ENCODE peak calls at places on chromosomes 6 and 20, in seven cellular contexts. B is BJ, V is left ventricle myocardium inferior, Y is cardiac muscle cell, D is NT2/D1, J is fibroblast of pulmonary artery, E is dorsolateral prefrontal cortex. M is an unnamed sample.

GRCh38 chr20:36455972-36456625 is 85.2 kb upstream of the MYL9 start:
- DNase-seq in J (no peak), Y (no peak), B (no peak), V (no peak), E (no peak), D (no peak), M (no peak)

GRCh38 chr6:83432626-83433025 is 1.8 kb upstream of the ME1 start:
- DNase-seq in D (no peak), J (no peak), V (no peak), B (no peak), Y (no peak), E (no peak), M (peak)

GRCh38 chr6:39280247-39280731 is 33.9 kb downstream of the KCNK17 start:
- DNase-seq in B (no peak), D (no peak), J (no peak), V (no peak), Y (no peak), E (no peak), M (peak)

GRCh38 chr6:1619106-1619665 is 9.5 kb downstream of the FOXC1 start:
- DNase-seq in Y (no peak), V (no peak), D (no peak), E (peak), J (no peak), B (no peak), M (no peak)

GRCh38 chr6:134826889-134827737 is 122.8 kb downstream of the ALDH8A1 start:
- DNase-seq in E (no peak), V (peak), B (peak), D (no peak), Y (no peak), J (peak), M (peak)

GRCh38 chr6:93210908-93211307 is 208.5 kb downstream of the EPHA7 start:
- DNase-seq in B (no peak), D (no peak), E (no peak), Y (no peak), V (no peak), J (no peak), M (no peak)

GRCh38 chr6:74410630-74411029 is 714.6 kb downstream of the CD109 start:
- DNase-seq in Y (no peak), J (no peak), D (no peak), V (no peak), B (peak), E (no peak), M (no peak)

GRCh38 chr6:5695260-5696245 is 311.2 kb downstream of the NRN1 start:
- DNase-seq in J (peak), V (no peak), E (no peak), B (peak), D (no peak), Y (no peak), M (peak)

GRCh38 chr6:154112181-154112809 is 73.3 kb downstream of the OPRM1 start:
- DNase-seq in V (no peak), Y (no peak), J (no peak), E (no peak), B (no peak), D (no peak), M (peak)

GRCh38 chr6:124463271-124463670 is 499.0 kb upstream of the RNF217 start:
- DNase-seq in B (no peak), V (no peak), D (no peak), Y (no peak), J (no peak), E (no peak), M (no peak)

GRCh38 chr20:33668087-33668790 is 1.5 kb downstream of the ACTL10 start:
- DNase-seq in V (peak), E (no peak), D (no peak), J (no peak), B (no peak), Y (peak), M (no peak)

GRCh38 chr6:138648127-138648526 is 125.4 kb upstream of the CCDC28A start:
- DNase-seq in B (no peak), V (no peak), D (no peak), J (no peak), E (no peak), Y (no peak), M (no peak)

GRCh38 chr6:138645976-138646640 is 127.5 kb upstream of the CCDC28A start:
- DNase-seq in D (no peak), B (no peak), V (no peak), E (no peak), Y (no peak), J (peak), M (no peak)

GRCh38 chr6:138643210-138643609 is 130.4 kb upstream of the CCDC28A start:
- DNase-seq in D (no peak), Y (no peak), B (no peak), E (no peak), J (no peak), V (no peak), M (no peak)

GRCh38 chr6:138651491-138651890 is 122.1 kb upstream of the CCDC28A start:
- DNase-seq in Y (no peak), D (no peak), V (no peak), B (no peak), E (no peak), J (no peak), M (no peak)

GRCh38 chr6:138647006-138647405 is 126.6 kb upstream of the CCDC28A start:
- DNase-seq in J (peak), V (no peak), D (no peak), E (no peak), Y (no peak), B (peak), M (no peak)
- H3K4me3 ChIP-seq in J (peak), V (peak), D (no peak), E (no peak), Y (no peak), B (peak), M (no peak)

GRCh38 chr20:57409672-57410397 is 18.6 kb downstream of the RBM38 start:
- DNase-seq in E (no peak), J (no peak), B (no peak), D (no peak), V (no peak), Y (peak), M (no peak)

GRCh38 chr20:57409316-57409671 is 18.1 kb downstream of the RBM38 start:
- DNase-seq in J (no peak), Y (no peak), B (no peak), D (no peak), E (no peak), V (no peak), M (no peak)

GRCh38 chr20:57411406-57412283 is 20.4 kb downstream of the RBM38 start:
- DNase-seq in Y (no peak), D (no peak), J (no peak), E (no peak), V (no peak), B (no peak), M (no peak)

GRCh38 chr20:57412347-57413029 is 21.3 kb downstream of the RBM38 start:
- DNase-seq in V (no peak), E (no peak), B (no peak), J (no peak), Y (no peak), D (no peak), M (no peak)

GRCh38 chr20:57410398-57411323 is 19.5 kb downstream of the RBM38 start:
- DNase-seq in V (no peak), J (no peak), E (no peak), D (no peak), Y (no peak), B (no peak), M (no peak)
- H3K4me3 ChIP-seq in V (no peak), J (no peak), E (no peak), D (no peak), Y (no peak), B (no peak), M (no peak)

GRCh38 chr20:63893999-63894357 is 948 bp upstream of the DNAJC5 start:
- DNase-seq in J (no peak), E (no peak), D (no peak), V (no peak), Y (no peak), B (no peak), M (peak)
- H3K4me3 ChIP-seq in J (no peak), E (peak), D (peak), V (peak), Y (peak), B (no peak), M (peak)

GRCh38 chr20:10218536-10219451 is at the start of gene SNAP25:
- DNase-seq in E (peak), V (no peak), D (peak), B (no peak), Y (peak), J (peak), M (peak)
- H3K4me3 ChIP-seq in E (peak), V (peak), D (peak), B (peak), Y (peak), J (peak), M (no peak)

GRCh38 chr6:170175644-170176620 is 114.9 kb downstream of the DLL1 start:
- DNase-seq in B (no peak), E (no peak), D (no peak), J (no peak), V (peak), Y (no peak), M (no peak)
- H3K4me3 ChIP-seq in B (no peak), E (no peak), D (no peak), J (no peak), V (no peak), Y (no peak), M (no peak)

GRCh38 chr20:38428800-38429199 is 6.3 kb downstream of the SNHG17 start:
- DNase-seq in D (no peak), B (no peak), Y (no peak), V (no peak), J (no peak), E (no peak), M (no peak)

GRCh38 chr20:38429301-38429700 is 5.8 kb downstream of the SNHG17 start:
- DNase-seq in E (no peak), B (no peak), D (no peak), V (no peak), J (no peak), Y (no peak), M (no peak)

GRCh38 chr20:38433304-38433972 is 1.7 kb downstream of the SNHG17 start:
- DNase-seq in B (no peak), D (no peak), E (no peak), V (no peak), J (no peak), Y (no peak), M (no peak)

GRCh38 chr20:38432292-38432691 is 2.8 kb downstream of the SNHG17 start:
- DNase-seq in B (no peak), Y (no peak), E (no peak), J (no peak), V (no peak), D (no peak), M (no peak)

DNA sequence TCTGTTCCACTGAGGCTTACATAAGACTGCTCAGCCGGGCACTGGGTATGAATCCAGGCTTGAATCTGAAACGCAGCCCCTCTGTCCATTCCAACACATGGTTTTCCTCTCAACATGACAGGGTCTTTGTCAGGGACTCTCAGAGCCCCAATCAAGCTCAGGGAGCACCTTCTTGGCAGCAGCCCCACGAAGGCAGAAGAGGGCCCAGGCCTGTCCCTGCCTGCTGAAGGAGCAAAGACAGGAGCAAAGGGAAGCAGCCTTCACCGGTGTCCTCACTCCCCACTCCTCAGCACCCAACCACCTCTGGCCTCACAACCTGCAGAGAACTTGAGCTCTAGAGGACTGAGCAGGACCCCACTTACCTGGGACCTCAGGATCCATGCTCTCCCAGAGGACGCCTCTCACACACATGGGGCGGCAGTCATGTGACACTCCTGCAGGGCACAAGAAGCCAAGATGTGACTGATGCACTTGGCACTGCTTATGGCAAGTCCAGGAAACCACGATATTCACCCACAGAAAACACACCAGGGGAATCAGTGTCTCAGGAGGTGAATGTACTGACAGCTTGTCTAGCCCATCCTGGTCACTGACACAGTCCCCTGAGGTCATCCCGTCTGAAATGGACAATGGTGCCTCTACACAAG is 4.3 kb downstream of the SNHG17 start:
- DNase-seq in Y (no peak), D (no peak), V (no peak), B (no peak), E (no peak), J (no peak), M (no peak)
- H3K4me3 ChIP-seq in Y (no peak), D (no peak), V (no peak), B (no peak), E (no peak), J (no peak), M (no peak)

GRCh38 chr20:50957798-50958732 is at the start of gene DPM1:
- DNase-seq in D (peak), Y (peak), B (peak), V (peak), J (peak), E (peak), M (peak)

GRCh38 chr20:50953821-50954220 is 4.5 kb downstream of the DPM1 start:
- DNase-seq in J (no peak), B (no peak), Y (no peak), E (no peak), V (no peak), D (no peak), M (no peak)

GRCh38 chr20:50959543-50960126 is 1.0 kb downstream of the MOCS3 start:
- DNase-seq in J (no peak), Y (no peak), V (no peak), E (no peak), B (no peak), D (no peak), M (peak)

GRCh38 chr20:50958733-50959542 is at the start of gene MOCS3:
- DNase-seq in B (no peak), D (peak), V (peak), E (peak), J (peak), Y (peak), M (peak)

GRCh38 chr20:50957276-50957675 is 1.1 kb downstream of the DPM1 start:
- DNase-seq in V (no peak), B (no peak), D (no peak), J (peak), Y (no peak), E (no peak), M (peak)
- H3K4me3 ChIP-seq in V (peak), B (peak), D (peak), J (peak), Y (peak), E (peak), M (peak)

DNA sequence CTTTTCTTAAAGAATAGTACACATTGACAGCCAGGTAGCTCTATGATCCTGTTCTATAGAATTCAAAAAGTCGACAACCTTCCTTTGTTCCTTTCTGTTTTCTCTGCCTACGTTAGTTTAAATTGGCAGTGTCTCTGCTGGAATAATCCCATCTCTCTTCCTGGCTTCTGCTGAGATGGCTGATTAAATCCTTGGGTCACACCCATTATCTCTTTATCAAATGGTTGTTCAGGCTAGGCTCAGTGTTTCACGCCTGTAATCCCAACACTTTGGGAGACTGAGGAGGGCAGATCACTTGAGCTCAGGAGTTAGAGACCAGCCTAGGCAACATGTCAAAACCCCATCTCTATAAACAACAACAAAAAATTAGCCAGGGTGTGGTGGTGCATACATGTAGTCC is 44.4 kb downstream of the HFE start:
- DNase-seq in B (no peak), E (no peak), V (no peak), Y (no peak), J (no peak), D (no peak), M (no peak)
- H3K4me3 ChIP-seq in B (no peak), E (no peak), V (no peak), Y (no peak), J (no peak), D (no peak), M (no peak)

DNA sequence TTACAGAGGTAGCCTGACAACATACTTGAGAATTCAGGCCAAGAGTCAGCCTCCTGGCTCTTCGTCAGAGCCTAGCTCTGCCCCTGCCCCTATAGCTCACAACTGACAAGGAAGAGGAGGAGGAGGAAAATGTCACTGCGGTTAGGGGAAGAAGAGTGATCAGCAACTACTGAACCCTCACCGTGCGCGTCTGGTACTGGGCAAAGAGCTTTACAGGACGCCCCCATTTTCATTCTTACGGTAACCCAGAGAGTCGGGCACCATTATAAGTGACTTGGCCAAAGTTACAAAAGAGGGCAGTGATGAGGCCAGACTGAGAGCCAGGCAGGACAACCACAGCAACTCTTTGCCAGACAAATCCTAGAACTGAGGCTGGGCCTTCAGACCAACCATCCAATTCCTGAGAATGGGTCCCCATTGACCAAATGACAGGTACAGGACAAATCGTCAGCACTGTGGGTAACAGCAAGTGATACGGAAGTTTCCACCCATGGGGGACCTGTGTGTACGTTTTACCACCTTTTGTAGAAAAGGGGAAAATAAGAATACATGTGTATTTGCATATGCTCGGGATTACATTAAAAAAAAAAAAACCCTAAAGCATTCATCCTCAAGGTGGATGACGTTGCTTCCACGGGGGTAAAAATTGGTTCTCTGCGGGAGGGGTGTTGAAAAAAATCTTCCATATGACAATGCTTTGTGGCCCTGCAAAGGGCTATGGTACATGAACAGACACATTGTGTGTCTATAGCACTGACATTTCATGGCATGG is 118.1 kb downstream of the NFATC2 start:
- DNase-seq in E (no peak), V (no peak), D (no peak), B (no peak), J (no peak), Y (no peak), M (no peak)
- H3K4me3 ChIP-seq in E (no peak), V (no peak), D (peak), B (no peak), J (no peak), Y (no peak), M (no peak)

M was measured in PC-3.